ENCODE peak calls at places on chromosome 1, in seven cellular contexts. V, P, W, L, F, G and O are unnamed samples.
A peak's percentile ranks its signal among the peaks of the same experiment; 100 is the strongest.

GRCh38 chr1:62139410-62139809 is 55.2 kb upstream of the L1TD1 start:
- DNase-seq in L (no peak), V (no peak), F (no peak), G (no peak), P (no peak), W (no peak), O (no peak)

GRCh38 chr1:151051356-151052009 is 3.9 kb downstream of the C1orf56 start:
- DNase-seq in W (no peak), V (no peak), P (no peak), F (no peak), G (no peak), L (no peak), O (no peak)

GRCh38 chr1:48471103-48471502 is 901 bp downstream of the SPATA6 start:
- DNase-seq in W (no peak), P (no peak), F (peak; percentile 27), L (no peak), G (no peak), V (peak; percentile 75), O (peak; percentile 51)

GRCh38 chr1:81305997-81306452 is 494.7 kb upstream of the ADGRL2 start:
- DNase-seq in P (no peak), L (peak; percentile 52), F (peak; percentile 65), V (no peak), G (no peak), W (no peak), O (peak; percentile 48)

GRCh38 chr1:19484793-19485361 is 462 bp downstream of the CAPZB start:
- DNase-seq in W (no peak), V (peak; percentile 76), F (peak; percentile 36), L (no peak), P (no peak), G (no peak), O (peak; percentile 39)

GRCh38 chr1:198662821-198663220 is 24.0 kb downstream of the PTPRC start:
- DNase-seq in P (no peak), V (no peak), F (no peak), G (no peak), L (no peak), W (no peak), O (no peak)

GRCh38 chr1:209064850-209065249 is 518.7 kb upstream of the CAMK1G start:
- DNase-seq in V (no peak), P (no peak), F (no peak), L (no peak), W (no peak), G (no peak), O (no peak)

GRCh38 chr1:224617410-224618361 is 1.6 kb downstream of the CNIH3 start:
- DNase-seq in G (no peak), V (no peak), L (no peak), P (no peak), W (no peak), F (no peak), O (no peak)

GRCh38 chr1:196380311-196380710 is 227.9 kb downstream of the KCNT2 start:
- DNase-seq in F (peak; percentile 24), W (no peak), G (no peak), V (no peak), P (no peak), L (peak; percentile 21), O (no peak)

GRCh38 chr1:150558328-150558727 is 9.1 kb downstream of the ADAMTSL4 start:
- DNase-seq in V (no peak), F (no peak), P (no peak), G (no peak), L (no peak), W (no peak), O (no peak)

GRCh38 chr1:154446292-154446691 is 41.1 kb downstream of the IL6R start:
- DNase-seq in F (peak; percentile 84), L (no peak), G (no peak), V (peak; percentile 80), P (peak; percentile 93), W (no peak), O (no peak)

GRCh38 chr1:207996632-207997031 is 85.7 kb upstream of the CD34 start:
- DNase-seq in P (no peak), L (no peak), G (no peak), V (no peak), W (no peak), F (no peak), O (no peak)

GRCh38 chr1:11804666-11805453 is 904 bp downstream of the MTHFR start:
- DNase-seq in W (peak; percentile 58), V (peak; percentile 85), F (peak; percentile 83), L (peak; percentile 77), P (no peak), G (no peak), O (peak; percentile 83)

GRCh38 chr1:55716610-55717009 is 501.4 kb upstream of the USP24 start:
- DNase-seq in F (peak; percentile 74), G (no peak), L (no peak), V (no peak), P (no peak), W (no peak), O (no peak)

GRCh38 chr1:93818570-93818959 is 60.4 kb downstream of the DNTTIP2 start:
- DNase-seq in F (no peak), W (no peak), L (peak; percentile 52), G (no peak), V (no peak), P (no peak), O (no peak)
- H3K27me3 ChIP-seq in F (peaks cover 8% of the 10 kb centered on the region), W (no peaks in the 10 kb centered on the region), L (no peaks in the 10 kb centered on the region), G (no peaks in the 10 kb centered on the region), V (no peaks in the 10 kb centered on the region), P (no peaks in the 10 kb centered on the region), O (no peaks in the 10 kb centered on the region)

DNA sequence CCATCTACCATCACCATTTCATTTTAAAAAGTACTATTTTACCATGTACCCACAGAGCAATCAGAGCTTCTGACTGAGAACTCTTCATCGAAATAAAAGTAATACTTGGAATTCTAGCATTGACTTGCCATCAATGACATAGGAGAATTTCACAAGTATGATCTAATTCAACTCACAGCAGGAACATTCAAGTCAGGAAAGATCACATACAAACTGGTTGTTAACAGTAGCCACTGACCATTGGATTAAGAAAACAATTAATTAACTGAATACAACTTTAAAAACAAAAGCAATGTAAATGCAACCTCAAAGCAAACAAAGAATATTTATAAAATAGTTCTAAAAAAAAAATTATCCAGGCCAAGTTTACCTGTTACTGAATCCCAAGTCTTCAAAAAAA is 18.8 kb downstream of the RNF115 start:
- DNase-seq in F (no peak), W (no peak), L (peak; percentile 23), V (no peak), P (no peak), G (no peak), O (no peak)
- H3K27me3 ChIP-seq in F (no peaks in the 10 kb centered on the region), W (no peaks in the 10 kb centered on the region), L (no peaks in the 10 kb centered on the region), V (no peaks in the 10 kb centered on the region), P (no peaks in the 10 kb centered on the region), G (no peaks in the 10 kb centered on the region), O (no peaks in the 10 kb centered on the region)

DNA sequence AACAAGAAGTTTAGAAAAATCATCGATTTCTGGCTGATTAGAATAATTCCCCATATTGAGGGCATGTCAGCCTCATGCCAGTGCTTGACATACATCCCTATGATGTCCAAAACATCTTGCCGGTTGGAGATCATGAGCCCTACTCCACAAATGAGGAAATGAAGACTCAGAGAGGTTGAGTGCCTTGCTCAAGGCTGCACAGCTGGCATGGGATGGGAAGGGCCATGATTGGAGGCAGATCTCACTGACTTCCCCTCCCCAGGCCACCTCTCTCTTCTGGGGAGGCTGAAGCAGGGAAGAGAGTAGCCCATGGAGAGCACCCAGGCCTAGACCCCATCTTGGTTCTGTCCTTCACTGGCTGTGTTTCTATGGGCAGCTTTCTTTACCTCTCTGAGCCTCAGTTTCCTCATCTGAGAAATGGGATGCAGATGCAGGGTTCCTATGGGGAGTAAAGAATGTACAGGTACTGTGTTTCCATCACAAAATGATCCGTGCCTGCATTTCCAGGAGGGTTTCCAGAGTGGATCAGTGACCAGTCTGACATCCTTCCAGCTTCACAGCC is 145.7 kb downstream of the SYF2 start:
- DNase-seq in L (no peak), P (no peak), V (no peak), F (no peak), W (no peak), G (no peak), O (no peak)
- H3K27me3 ChIP-seq in L (peaks cover 2% of the 10 kb centered on the region), P (peaks cover 9% of the 10 kb centered on the region), V (peaks cover 15% of the 10 kb centered on the region), F (no peaks in the 10 kb centered on the region), W (no peaks in the 10 kb centered on the region), G (no peaks in the 10 kb centered on the region), O (peaks cover 3% of the 10 kb centered on the region)

GRCh38 chr1:30872948-30873263 is 35.7 kb downstream of the SDC3 start:
- DNase-seq in V (no peak), W (no peak), P (no peak), L (no peak), F (no peak), G (no peak), O (no peak)
- H3K27me3 ChIP-seq in V (no peaks in the 10 kb centered on the region), W (no peaks in the 10 kb centered on the region), P (no peaks in the 10 kb centered on the region), L (no peaks in the 10 kb centered on the region), F (no peaks in the 10 kb centered on the region), G (no peaks in the 10 kb centered on the region), O (no peaks in the 10 kb centered on the region)

DNA sequence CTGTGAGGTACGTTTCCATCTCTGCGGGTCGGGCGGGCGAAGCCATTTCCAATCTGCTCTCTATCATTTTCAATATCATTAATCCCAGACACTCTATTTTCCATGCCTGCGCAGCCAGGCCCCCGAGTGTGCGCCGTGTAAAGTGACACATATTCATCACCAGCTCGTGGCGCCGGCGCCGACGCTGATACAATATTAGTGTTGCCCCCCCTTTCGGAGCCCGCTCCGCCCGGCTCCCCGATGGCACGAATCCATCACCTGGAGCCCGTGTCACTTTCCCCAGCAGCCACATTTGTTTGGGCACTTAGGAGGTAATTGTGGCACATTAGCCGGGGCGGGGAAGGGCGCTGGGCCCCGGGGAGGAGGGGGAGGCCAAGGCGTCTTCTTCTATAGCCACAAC is 33.7 kb upstream of the DMBX1 start:
- DNase-seq in P (no peak), W (no peak), F (no peak), G (no peak), V (no peak), L (no peak), O (no peak)
- H3K27me3 ChIP-seq in P (peaks cover 25% of the 10 kb centered on the region), W (no peaks in the 10 kb centered on the region), F (peaks cover 90% of the 10 kb centered on the region), G (no peaks in the 10 kb centered on the region), V (peaks cover 19% of the 10 kb centered on the region), L (peaks cover 11% of the 10 kb centered on the region), O (peaks cover 3% of the 10 kb centered on the region)

GRCh38 chr1:33563702-33564101 is 91.3 kb downstream of the ZSCAN20 start:
- DNase-seq in L (no peak), G (no peak), W (no peak), F (no peak), P (no peak), V (no peak), O (no peak)

GRCh38 chr1:33560680-33561079 is 88.2 kb downstream of the ZSCAN20 start:
- DNase-seq in V (no peak), G (no peak), P (no peak), W (no peak), F (no peak), L (peak; percentile 28), O (no peak)

GRCh38 chr1:33561576-33561975 is 89.1 kb downstream of the ZSCAN20 start:
- DNase-seq in G (no peak), V (no peak), P (no peak), L (no peak), F (no peak), W (no peak), O (no peak)

DNA sequence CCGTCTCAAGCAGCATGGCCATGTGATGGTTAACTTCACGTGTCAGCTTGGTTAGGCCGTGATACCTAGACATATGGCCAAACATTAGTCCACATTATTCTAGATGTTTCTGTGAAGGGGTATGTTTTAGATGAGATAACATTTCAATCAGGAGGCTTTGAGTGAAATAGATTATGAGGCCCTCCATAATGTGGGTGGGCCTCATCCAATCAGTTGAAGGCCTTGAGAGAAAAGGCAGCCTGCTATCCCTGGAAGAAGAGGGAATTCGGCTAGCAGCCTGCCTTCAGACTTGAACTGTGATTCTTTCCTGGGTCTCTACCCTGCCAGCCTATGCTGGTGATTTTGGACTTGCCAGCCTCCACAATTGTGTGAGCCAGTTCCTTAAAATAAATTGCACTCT is 90.1 kb downstream of the ZSCAN20 start:
- DNase-seq in G (no peak), P (no peak), F (no peak), V (no peak), L (no peak), W (no peak), O (no peak)
- H3K27me3 ChIP-seq in G (no peaks in the 10 kb centered on the region), P (no peaks in the 10 kb centered on the region), F (no peaks in the 10 kb centered on the region), V (no peaks in the 10 kb centered on the region), L (no peaks in the 10 kb centered on the region), W (no peaks in the 10 kb centered on the region), O (no peaks in the 10 kb centered on the region)